ENCODE peak calls at places on chromosome 5, in seven cellular contexts. One of them, this sample, is unnamed.

GRCh38 chr5:87836696-87837095 is 424.0 kb upstream of the CCNH start:
- DNase-seq in spleen: no peak
- DNase-seq in Peyer's patch: no peak
- DNase-seq in heart left ventricle: no peak
- DNase-seq in gastrocnemius medialis: no peak
- DNase-seq in adrenal gland: no peak
- DNase-seq in ovary: no peak
- DNase-seq in this sample: no peak

GRCh38 chr5:36690041-36690941 is 83.9 kb downstream of the SLC1A3 start:
- DNase-seq in spleen: peak
- DNase-seq in Peyer's patch: peak
- DNase-seq in heart left ventricle: peak
- DNase-seq in gastrocnemius medialis: peak
- DNase-seq in adrenal gland: peak
- DNase-seq in ovary: peak
- DNase-seq in this sample: peak

GRCh38 chr5:158154226-158155005 is 295.5 kb upstream of the CLINT1 start:
- DNase-seq in spleen: no peak
- DNase-seq in Peyer's patch: no peak
- DNase-seq in heart left ventricle: peak
- DNase-seq in gastrocnemius medialis: peak
- DNase-seq in adrenal gland: peak
- DNase-seq in ovary: no peak
- DNase-seq in this sample: no peak

GRCh38 chr5:117463836-117464235 is 889.2 kb upstream of the SEMA6A start:
- DNase-seq in spleen: no peak
- DNase-seq in Peyer's patch: no peak
- DNase-seq in heart left ventricle: no peak
- DNase-seq in gastrocnemius medialis: no peak
- DNase-seq in adrenal gland: no peak
- DNase-seq in ovary: no peak
- DNase-seq in this sample: no peak

GRCh38 chr5:41637869-41638268 is 127.5 kb upstream of the PLCXD3 start:
- DNase-seq in spleen: no peak
- DNase-seq in Peyer's patch: no peak
- DNase-seq in heart left ventricle: no peak
- DNase-seq in gastrocnemius medialis: no peak
- DNase-seq in adrenal gland: no peak
- DNase-seq in ovary: no peak
- DNase-seq in this sample: no peak

GRCh38 chr5:96765043-96765442 is 42.7 kb downstream of the ERAP1 start:
- DNase-seq in spleen: no peak
- DNase-seq in Peyer's patch: no peak
- DNase-seq in heart left ventricle: no peak
- DNase-seq in gastrocnemius medialis: no peak
- DNase-seq in adrenal gland: no peak
- DNase-seq in ovary: no peak
- DNase-seq in this sample: no peak

GRCh38 chr5:148558892-148559291 is 95.4 kb downstream of the HTR4 start:
- DNase-seq in spleen: no peak
- DNase-seq in Peyer's patch: no peak
- DNase-seq in heart left ventricle: no peak
- DNase-seq in gastrocnemius medialis: no peak
- DNase-seq in adrenal gland: no peak
- DNase-seq in ovary: no peak
- DNase-seq in this sample: no peak

GRCh38 chr5:93164690-93165089 is 416.3 kb downstream of the NR2F1-AS1 start:
- DNase-seq in spleen: no peak
- DNase-seq in Peyer's patch: no peak
- DNase-seq in heart left ventricle: no peak
- DNase-seq in gastrocnemius medialis: no peak
- DNase-seq in adrenal gland: peak
- DNase-seq in ovary: no peak
- DNase-seq in this sample: peak

GRCh38 chr5:15483348-15484090 is 16.5 kb upstream of the FBXL7 start:
- DNase-seq in spleen: no peak
- DNase-seq in Peyer's patch: no peak
- DNase-seq in heart left ventricle: no peak
- DNase-seq in gastrocnemius medialis: no peak
- DNase-seq in adrenal gland: no peak
- DNase-seq in ovary: no peak
- DNase-seq in this sample: no peak

GRCh38 chr5:55154893-55155292 is 5.1 kb upstream of the GPX8 start:
- DNase-seq in spleen: no peak
- DNase-seq in Peyer's patch: no peak
- DNase-seq in heart left ventricle: no peak
- DNase-seq in gastrocnemius medialis: no peak
- DNase-seq in adrenal gland: no peak
- DNase-seq in ovary: no peak
- DNase-seq in this sample: no peak

GRCh38 chr5:137320056-137321045 is 178.8 kb downstream of the SPOCK1 start:
- DNase-seq in spleen: no peak
- DNase-seq in Peyer's patch: no peak
- DNase-seq in heart left ventricle: no peak
- DNase-seq in gastrocnemius medialis: peak
- DNase-seq in adrenal gland: peak
- DNase-seq in ovary: no peak
- DNase-seq in this sample: no peak

GRCh38 chr5:78328585-78329173 is 31.7 kb upstream of the SCAMP1 start:
- DNase-seq in spleen: no peak
- DNase-seq in Peyer's patch: no peak
- DNase-seq in heart left ventricle: no peak
- DNase-seq in gastrocnemius medialis: no peak
- DNase-seq in adrenal gland: no peak
- DNase-seq in ovary: no peak
- DNase-seq in this sample: no peak

GRCh38 chr5:90135979-90136378 is 273.6 kb downstream of the CETN3 start:
- DNase-seq in spleen: no peak
- DNase-seq in Peyer's patch: no peak
- DNase-seq in heart left ventricle: no peak
- DNase-seq in gastrocnemius medialis: no peak
- DNase-seq in adrenal gland: no peak
- DNase-seq in ovary: no peak
- DNase-seq in this sample: peak

GRCh38 chr5:92944903-92945629 is 636.0 kb downstream of the NR2F1-AS1 start:
- DNase-seq in spleen: no peak
- DNase-seq in Peyer's patch: no peak
- DNase-seq in heart left ventricle: no peak
- DNase-seq in gastrocnemius medialis: no peak
- DNase-seq in adrenal gland: no peak
- DNase-seq in ovary: no peak
- DNase-seq in this sample: no peak

GRCh38 chr5:107618233-107618632 is 52.5 kb downstream of the EFNA5 start:
- DNase-seq in spleen: no peak
- DNase-seq in Peyer's patch: no peak
- DNase-seq in heart left ventricle: no peak
- DNase-seq in gastrocnemius medialis: no peak
- DNase-seq in adrenal gland: no peak
- DNase-seq in ovary: no peak
- DNase-seq in this sample: no peak

DNA sequence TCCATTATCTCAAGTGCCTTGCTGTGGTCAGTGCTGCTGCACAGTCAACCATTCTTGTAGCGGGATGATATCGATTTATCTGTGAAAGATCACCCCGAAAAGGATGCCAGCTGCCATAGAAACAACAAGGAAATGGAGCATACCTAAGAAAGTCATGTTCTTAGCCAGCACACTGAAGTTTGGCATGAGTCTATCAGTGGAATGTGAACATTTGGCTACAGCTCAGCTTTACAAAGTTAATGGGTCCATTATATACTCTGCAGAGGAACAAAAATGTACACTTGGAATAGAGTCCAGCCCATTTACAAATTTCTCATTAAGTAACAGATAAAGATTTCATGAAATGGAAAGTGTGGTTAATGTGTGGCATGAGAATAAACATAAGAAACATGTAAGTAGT is 24.1 kb downstream of the LVRN start:
- DNase-seq in spleen: no peak
- DNase-seq in Peyer's patch: no peak
- DNase-seq in heart left ventricle: no peak
- DNase-seq in gastrocnemius medialis: no peak
- DNase-seq in adrenal gland: no peak
- DNase-seq in ovary: no peak
- DNase-seq in this sample: no peak
- H3K4me3 ChIP-seq in spleen: no peak
- H3K4me3 ChIP-seq in Peyer's patch: no peak
- H3K4me3 ChIP-seq in heart left ventricle: no peak
- H3K4me3 ChIP-seq in gastrocnemius medialis: no peak
- H3K4me3 ChIP-seq in adrenal gland: no peak
- H3K4me3 ChIP-seq in ovary: no peak
- H3K4me3 ChIP-seq in this sample: no peak

DNA sequence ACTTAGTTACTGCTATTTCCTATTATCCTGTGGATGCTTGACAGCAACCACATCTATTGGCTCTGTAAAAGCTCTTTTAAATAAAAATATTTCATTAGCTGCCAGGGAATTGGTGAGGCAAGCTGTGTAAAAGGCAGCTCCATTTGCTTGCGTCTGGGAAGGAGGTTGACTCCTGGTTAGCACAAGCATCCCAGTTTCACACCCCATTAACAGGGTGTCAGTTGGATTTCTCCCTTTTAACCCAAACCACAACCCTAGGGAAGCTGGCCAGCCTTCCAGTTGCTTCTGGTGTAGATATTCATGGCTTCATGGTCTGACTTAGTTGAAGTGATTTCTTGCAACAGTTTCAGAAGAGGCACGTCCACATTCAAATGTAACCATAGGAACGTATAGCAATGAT is 151.0 kb downstream of the GPBP1 start:
- DNase-seq in spleen: no peak
- DNase-seq in Peyer's patch: no peak
- DNase-seq in heart left ventricle: peak
- DNase-seq in gastrocnemius medialis: no peak
- DNase-seq in adrenal gland: no peak
- DNase-seq in ovary: no peak
- DNase-seq in this sample: no peak
- H3K27ac ChIP-seq in spleen: no peak
- H3K27ac ChIP-seq in Peyer's patch: no peak
- H3K27ac ChIP-seq in heart left ventricle: no peak
- H3K27ac ChIP-seq in gastrocnemius medialis: no peak
- H3K27ac ChIP-seq in adrenal gland: no peak
- H3K27ac ChIP-seq in ovary: no peak
- H3K27ac ChIP-seq in this sample: no peak

DNA sequence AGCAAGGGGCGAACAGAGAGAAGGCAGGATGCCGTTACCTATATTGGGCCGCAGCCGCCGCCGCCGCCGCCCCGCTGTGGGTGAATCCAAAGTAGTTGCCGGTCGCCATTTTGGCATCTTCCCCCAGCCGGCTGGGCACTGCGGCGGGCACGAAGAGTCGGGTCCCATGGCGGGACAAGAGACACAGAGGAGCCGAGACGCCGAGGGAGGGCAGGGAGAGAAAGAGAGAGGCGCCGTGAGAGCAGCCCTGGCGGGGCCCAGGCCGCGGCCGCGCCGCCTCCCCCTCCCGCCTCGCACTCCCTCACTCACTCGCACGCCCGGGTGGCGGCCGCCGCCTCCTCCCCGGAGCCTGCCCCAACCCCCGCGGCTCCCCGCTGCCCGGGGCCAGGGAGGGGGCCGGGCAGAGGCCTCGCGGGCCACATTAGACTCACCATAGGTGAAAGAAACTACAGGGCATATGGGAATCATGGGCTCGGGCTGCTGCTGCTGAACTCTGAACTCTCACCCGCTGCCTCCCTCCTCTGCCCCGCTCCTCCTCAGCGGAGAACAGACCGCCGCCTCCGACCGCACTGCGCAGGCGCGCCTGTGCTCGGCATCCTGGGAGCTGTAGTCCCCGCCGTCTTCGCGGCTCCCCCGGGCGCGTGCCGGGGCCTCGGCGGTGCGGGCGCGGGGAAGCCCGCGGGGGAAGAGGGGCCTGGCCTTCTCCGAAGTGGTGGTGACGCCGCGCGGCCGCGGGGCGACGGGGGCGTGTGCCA is at the start of gene ZFR:
- DNase-seq in spleen: peak
- DNase-seq in Peyer's patch: peak
- DNase-seq in heart left ventricle: peak
- DNase-seq in gastrocnemius medialis: peak
- DNase-seq in adrenal gland: peak
- DNase-seq in ovary: peak
- DNase-seq in this sample: peak
- TF ChIP-seq POLR2A in spleen: peak
- TF ChIP-seq POLR2A in Peyer's patch: peak
- TF ChIP-seq POLR2A in heart left ventricle: peak
- TF ChIP-seq POLR2A in gastrocnemius medialis: peak
- TF ChIP-seq POLR2A in adrenal gland: peak
- TF ChIP-seq POLR2A in ovary: peak
- TF ChIP-seq POLR2A in this sample: peak

DNA sequence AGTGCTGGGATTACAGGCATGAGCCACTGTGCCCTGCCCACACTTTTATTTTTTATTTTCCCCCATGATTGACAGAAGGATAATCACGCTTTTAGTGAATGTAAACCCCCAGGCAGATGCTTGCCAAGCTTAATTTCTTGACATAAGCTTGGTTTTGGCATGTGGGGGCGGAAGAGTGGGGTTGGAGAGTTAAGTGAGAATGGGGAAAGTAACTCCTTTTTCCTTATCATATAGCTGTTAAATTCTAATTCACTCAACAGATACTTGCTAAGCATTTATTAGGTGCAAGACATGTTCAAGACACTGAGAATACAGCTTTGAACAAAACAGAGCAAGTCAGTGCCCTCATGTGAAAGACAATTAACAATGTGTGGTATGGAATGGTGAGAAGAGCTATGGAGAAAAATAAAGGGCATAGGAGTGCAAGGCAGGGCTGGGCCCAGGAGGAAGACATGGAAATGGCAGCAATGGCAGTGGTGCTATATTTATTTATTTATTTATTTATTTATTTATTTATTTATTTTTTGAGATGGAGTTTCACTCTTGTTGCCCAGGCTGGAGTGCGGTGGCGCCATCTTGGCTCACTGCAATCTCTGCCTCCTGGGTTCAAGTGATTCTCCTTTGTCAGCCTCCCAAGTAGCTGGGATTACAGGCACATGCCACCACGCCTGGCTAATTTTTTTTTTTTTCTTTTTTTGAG is 2.2 kb downstream of the SLC26A2 start:
- DNase-seq in spleen: no peak
- DNase-seq in Peyer's patch: no peak
- DNase-seq in heart left ventricle: no peak
- DNase-seq in gastrocnemius medialis: no peak
- DNase-seq in adrenal gland: no peak
- DNase-seq in ovary: no peak
- DNase-seq in this sample: no peak
- H3K4me3 ChIP-seq in spleen: no peak
- H3K4me3 ChIP-seq in Peyer's patch: peak
- H3K4me3 ChIP-seq in heart left ventricle: no peak
- H3K4me3 ChIP-seq in gastrocnemius medialis: no peak
- H3K4me3 ChIP-seq in adrenal gland: no peak
- H3K4me3 ChIP-seq in ovary: no peak
- H3K4me3 ChIP-seq in this sample: peak

DNA sequence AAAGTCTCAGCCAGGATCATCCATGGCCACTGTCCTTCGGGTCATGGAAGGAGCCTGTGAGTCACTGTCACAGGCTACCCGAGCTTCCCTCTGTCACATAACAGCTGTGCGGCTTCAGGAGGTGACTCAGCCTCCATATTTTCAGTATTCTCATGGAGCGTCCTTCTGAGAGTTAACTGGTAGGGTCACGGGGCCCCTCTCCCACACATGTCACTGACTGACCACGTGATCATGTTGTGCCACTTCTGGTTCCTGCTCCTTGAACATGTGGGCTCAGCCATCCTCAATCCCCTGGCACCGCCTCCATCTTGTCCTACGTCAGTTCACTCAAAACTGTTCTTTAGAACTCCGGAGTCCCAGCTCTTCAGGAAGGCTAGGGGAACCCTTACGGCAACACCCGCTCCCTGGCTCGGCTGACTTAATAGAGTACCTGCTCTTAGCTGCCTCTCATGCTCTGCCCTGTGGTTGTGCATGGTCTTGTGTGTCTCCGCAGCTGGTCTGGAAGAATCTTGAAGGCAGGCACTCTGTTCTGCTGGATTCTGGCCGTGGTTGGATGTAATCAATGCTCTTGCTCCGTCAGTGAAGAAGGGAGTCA is 182.8 kb downstream of the ICE1 start:
- DNase-seq in spleen: no peak
- DNase-seq in Peyer's patch: no peak
- DNase-seq in heart left ventricle: no peak
- DNase-seq in gastrocnemius medialis: no peak
- DNase-seq in adrenal gland: peak
- DNase-seq in ovary: no peak
- DNase-seq in this sample: no peak
- H3K27ac ChIP-seq in spleen: no peak
- H3K27ac ChIP-seq in Peyer's patch: no peak
- H3K27ac ChIP-seq in heart left ventricle: no peak
- H3K27ac ChIP-seq in gastrocnemius medialis: no peak
- H3K27ac ChIP-seq in adrenal gland: peak
- H3K27ac ChIP-seq in ovary: no peak
- H3K27ac ChIP-seq in this sample: no peak

This sample was measured in transverse colon.